ENCODE peak calls at places on chromosomes 12 and 14, in five cellular contexts. U, O, T, C and Y are unnamed samples.

GRCh38 chr12:54251667-54252284 is 28.1 kb downstream of the CBX5 start:
- DNase-seq in U (no peak), O (no peak), T (no peak), C (peak), Y (no peak)

GRCh38 chr14:33332497-33332896 is 393.8 kb downstream of the NPAS3 start:
- DNase-seq in U (peak), O (no peak), T (no peak), C (no peak), Y (no peak)

GRCh38 chr12:9349888-9350885 is 142.0 kb upstream of the PZP start:
- DNase-seq in U (no peak), O (no peak), T (no peak), C (no peak), Y (no peak)

GRCh38 chr12:106118278-106118820 is 20.4 kb downstream of the NUAK1 start:
- DNase-seq in U (no peak), O (no peak), T (no peak), C (no peak), Y (no peak)

GRCh38 chr12:2297004-2297403 is 244.2 kb downstream of the CACNA1C start:
- DNase-seq in U (no peak), O (no peak), T (no peak), C (peak), Y (no peak)

GRCh38 chr12:25054783-25055144 is 105.9 kb upstream of the BCAT1 start:
- DNase-seq in U (no peak), O (no peak), T (no peak), C (no peak), Y (no peak)

GRCh38 chr12:69497308-69498026 is 27.3 kb downstream of the FRS2 start:
- DNase-seq in U (no peak), O (no peak), T (no peak), C (no peak), Y (no peak)

GRCh38 chr12:5088586-5089264 is 45.0 kb downstream of the KCNA5 start:
- DNase-seq in U (no peak), O (no peak), T (no peak), C (no peak), Y (no peak)

GRCh38 chr12:57452181-57452936 is 2.7 kb upstream of the INHBE start:
- DNase-seq in U (no peak), O (no peak), T (no peak), C (no peak), Y (peak)

GRCh38 chr12:108641446-108642268 is 8.0 kb upstream of the SELPLG start:
- DNase-seq in U (no peak), O (no peak), T (no peak), C (no peak), Y (no peak)

GRCh38 chr12:67981236-67982164 is 7.7 kb upstream of the IFNG-AS1 start:
- DNase-seq in U (no peak), O (no peak), T (no peak), C (no peak), Y (no peak)

GRCh38 chr12:105393586-105393985 is 63.1 kb downstream of the C12orf75 start:
- DNase-seq in U (no peak), O (no peak), T (no peak), C (no peak), Y (no peak)

GRCh38 chr12:89948266-89949175 is 239.9 kb upstream of the ATP2B1 start:
- DNase-seq in U (no peak), O (no peak), T (no peak), C (no peak), Y (no peak)

GRCh38 chr12:130920711-130921381 is 32.9 kb upstream of the ADGRD1 start:
- DNase-seq in U (no peak), O (no peak), T (no peak), C (no peak), Y (no peak)

GRCh38 chr12:121996050-121996944 is 25.4 kb upstream of the BCL7A start:
- DNase-seq in U (no peak), O (no peak), T (no peak), C (no peak), Y (no peak)

GRCh38 chr14:68210729-68211299 is 391.2 kb downstream of the RAD51B start:
- DNase-seq in U (no peak), O (peak), T (peak), C (no peak), Y (no peak)

GRCh38 chr14:72318648-72319047 is 386.4 kb downstream of the RGS6 start:
- DNase-seq in U (no peak), O (no peak), T (no peak), C (no peak), Y (no peak)

GRCh38 chr14:55772521-55772920 is 192.5 kb downstream of the KTN1 start:
- DNase-seq in U (no peak), O (no peak), T (no peak), C (no peak), Y (peak)